ENCODE peak calls at places on chromosome 21, in seven cellular contexts. One of them, this sample, is unnamed. For H3K4me1, the result is how much of the 10 kb centered on the place peaks cover.

GRCh38 chr21:37257967-37258877 is 8.9 kb downstream of the VPS26C start:
- DNase-seq in endothelial cell of umbilical vein: peak
- DNase-seq in thoracic aorta: no peak
- DNase-seq in heart left ventricle: peak
- DNase-seq in neural progenitor cell: peak
- DNase-seq in psoas muscle: peak
- DNase-seq in suprapubic skin: peak
- DNase-seq in this sample: peak

GRCh38 chr21:33127154-33127893 is 57.4 kb downstream of the OLIG1 start:
- DNase-seq in endothelial cell of umbilical vein: peak
- DNase-seq in thoracic aorta: no peak
- DNase-seq in heart left ventricle: peak
- DNase-seq in neural progenitor cell: peak
- DNase-seq in psoas muscle: peak
- DNase-seq in suprapubic skin: peak
- DNase-seq in this sample: peak

GRCh38 chr21:46456750-46457149 is 1.9 kb upstream of the DIP2A start:
- DNase-seq in endothelial cell of umbilical vein: no peak
- DNase-seq in thoracic aorta: no peak
- DNase-seq in heart left ventricle: no peak
- DNase-seq in neural progenitor cell: no peak
- DNase-seq in psoas muscle: no peak
- DNase-seq in suprapubic skin: peak
- DNase-seq in this sample: no peak

GRCh38 chr21:17848228-17848627 is 29.1 kb upstream of the C21orf91 start:
- DNase-seq in endothelial cell of umbilical vein: no peak
- DNase-seq in thoracic aorta: no peak
- DNase-seq in heart left ventricle: peak
- DNase-seq in neural progenitor cell: no peak
- DNase-seq in psoas muscle: no peak
- DNase-seq in suprapubic skin: peak
- DNase-seq in this sample: no peak

GRCh38 chr21:34336756-34337391 is 26.9 kb upstream of the KCNE2 start:
- DNase-seq in endothelial cell of umbilical vein: peak
- DNase-seq in thoracic aorta: no peak
- DNase-seq in heart left ventricle: no peak
- DNase-seq in neural progenitor cell: no peak
- DNase-seq in psoas muscle: no peak
- DNase-seq in suprapubic skin: no peak
- DNase-seq in this sample: no peak

GRCh38 chr21:14889080-14889805 is 175.6 kb downstream of the NRIP1 start:
- DNase-seq in endothelial cell of umbilical vein: no peak
- DNase-seq in thoracic aorta: no peak
- DNase-seq in heart left ventricle: no peak
- DNase-seq in neural progenitor cell: no peak
- DNase-seq in psoas muscle: no peak
- DNase-seq in suprapubic skin: no peak
- DNase-seq in this sample: no peak

GRCh38 chr21:36606292-36606982 is 92.5 kb upstream of the SIM2 start:
- DNase-seq in endothelial cell of umbilical vein: no peak
- DNase-seq in thoracic aorta: no peak
- DNase-seq in heart left ventricle: no peak
- DNase-seq in neural progenitor cell: no peak
- DNase-seq in psoas muscle: no peak
- DNase-seq in suprapubic skin: no peak
- DNase-seq in this sample: peak

GRCh38 chr21:33261635-33262034 is 4.5 kb upstream of the IL10RB start:
- DNase-seq in endothelial cell of umbilical vein: no peak
- DNase-seq in thoracic aorta: no peak
- DNase-seq in heart left ventricle: no peak
- DNase-seq in neural progenitor cell: no peak
- DNase-seq in psoas muscle: no peak
- DNase-seq in suprapubic skin: no peak
- DNase-seq in this sample: no peak

GRCh38 chr21:21238882-21239400 is 240.7 kb downstream of the NCAM2 start:
- DNase-seq in endothelial cell of umbilical vein: no peak
- DNase-seq in thoracic aorta: no peak
- DNase-seq in heart left ventricle: no peak
- DNase-seq in neural progenitor cell: no peak
- DNase-seq in psoas muscle: no peak
- DNase-seq in suprapubic skin: no peak
- DNase-seq in this sample: no peak

GRCh38 chr21:46391773-46392172 is 66.9 kb upstream of the DIP2A start:
- DNase-seq in endothelial cell of umbilical vein: no peak
- DNase-seq in thoracic aorta: no peak
- DNase-seq in heart left ventricle: no peak
- DNase-seq in neural progenitor cell: no peak
- DNase-seq in psoas muscle: peak
- DNase-seq in suprapubic skin: no peak
- DNase-seq in this sample: no peak

GRCh38 chr21:14466715-14467114 is 79.4 kb downstream of the SAMSN1 start:
- DNase-seq in endothelial cell of umbilical vein: no peak
- DNase-seq in thoracic aorta: no peak
- DNase-seq in heart left ventricle: no peak
- DNase-seq in neural progenitor cell: no peak
- DNase-seq in psoas muscle: no peak
- DNase-seq in suprapubic skin: no peak
- DNase-seq in this sample: no peak

GRCh38 chr21:37039434-37040075 is 33.1 kb downstream of the RIPPLY3 start:
- DNase-seq in endothelial cell of umbilical vein: no peak
- DNase-seq in thoracic aorta: no peak
- DNase-seq in heart left ventricle: no peak
- DNase-seq in neural progenitor cell: no peak
- DNase-seq in psoas muscle: no peak
- DNase-seq in suprapubic skin: no peak
- DNase-seq in this sample: no peak

GRCh38 chr21:36545776-36546511 is 66.0 kb upstream of the CLDN14 start:
- DNase-seq in endothelial cell of umbilical vein: no peak
- DNase-seq in thoracic aorta: no peak
- DNase-seq in heart left ventricle: no peak
- DNase-seq in neural progenitor cell: no peak
- DNase-seq in psoas muscle: no peak
- DNase-seq in suprapubic skin: no peak
- DNase-seq in this sample: no peak

GRCh38 chr21:36186506-36187399 is 30.1 kb downstream of the DOP1B start:
- DNase-seq in endothelial cell of umbilical vein: no peak
- DNase-seq in thoracic aorta: no peak
- DNase-seq in heart left ventricle: peak
- DNase-seq in neural progenitor cell: no peak
- DNase-seq in psoas muscle: peak
- DNase-seq in suprapubic skin: peak
- DNase-seq in this sample: no peak

GRCh38 chr21:27505516-27505915 is 538.6 kb upstream of the ADAMTS5 start:
- DNase-seq in endothelial cell of umbilical vein: no peak
- DNase-seq in thoracic aorta: no peak
- DNase-seq in heart left ventricle: no peak
- DNase-seq in neural progenitor cell: no peak
- DNase-seq in psoas muscle: no peak
- DNase-seq in suprapubic skin: no peak
- DNase-seq in this sample: no peak

GRCh38 chr21:39451332-39452206 is at the start of gene SH3BGR:
- DNase-seq in endothelial cell of umbilical vein: no peak
- DNase-seq in thoracic aorta: peak
- DNase-seq in heart left ventricle: peak
- DNase-seq in neural progenitor cell: peak
- DNase-seq in psoas muscle: peak
- DNase-seq in suprapubic skin: no peak
- DNase-seq in this sample: peak

GRCh38 chr21:35559128-35559831 is 501.0 kb downstream of the SETD4 start:
- DNase-seq in endothelial cell of umbilical vein: no peak
- DNase-seq in thoracic aorta: no peak
- DNase-seq in heart left ventricle: no peak
- DNase-seq in neural progenitor cell: no peak
- DNase-seq in psoas muscle: no peak
- DNase-seq in suprapubic skin: no peak
- DNase-seq in this sample: no peak

GRCh38 chr21:34536311-34536710 is 24.3 kb upstream of the KCNE1 start:
- DNase-seq in endothelial cell of umbilical vein: no peak
- DNase-seq in thoracic aorta: no peak
- DNase-seq in heart left ventricle: no peak
- DNase-seq in neural progenitor cell: no peak
- DNase-seq in psoas muscle: no peak
- DNase-seq in suprapubic skin: no peak
- DNase-seq in this sample: no peak

GRCh38 chr21:28791595-28792282 is 200.9 kb downstream of the LTN1 start:
- DNase-seq in endothelial cell of umbilical vein: no peak
- DNase-seq in thoracic aorta: no peak
- DNase-seq in heart left ventricle: no peak
- DNase-seq in neural progenitor cell: no peak
- DNase-seq in psoas muscle: no peak
- DNase-seq in suprapubic skin: no peak
- DNase-seq in this sample: no peak

GRCh38 chr21:38300180-38300579 is 43.4 kb downstream of the KCNJ15 start:
- DNase-seq in endothelial cell of umbilical vein: no peak
- DNase-seq in thoracic aorta: no peak
- DNase-seq in heart left ventricle: no peak
- DNase-seq in neural progenitor cell: no peak
- DNase-seq in psoas muscle: no peak
- DNase-seq in suprapubic skin: no peak
- DNase-seq in this sample: no peak
- H3K4me1 ChIP-seq in endothelial cell of umbilical vein: under half
- H3K4me1 ChIP-seq in thoracic aorta: under half
- H3K4me1 ChIP-seq in heart left ventricle: under half
- H3K4me1 ChIP-seq in neural progenitor cell: under half
- H3K4me1 ChIP-seq in psoas muscle: under half
- H3K4me1 ChIP-seq in suprapubic skin: under half
- H3K4me1 ChIP-seq in this sample: under half

GRCh38 chr21:45140346-45140940 is 66.1 kb downstream of the ADARB1 start:
- DNase-seq in endothelial cell of umbilical vein: peak
- DNase-seq in thoracic aorta: no peak
- DNase-seq in heart left ventricle: peak
- DNase-seq in neural progenitor cell: peak
- DNase-seq in psoas muscle: peak
- DNase-seq in suprapubic skin: no peak
- DNase-seq in this sample: no peak

GRCh38 chr21:45142916-45143315 is 68.5 kb downstream of the ADARB1 start:
- DNase-seq in endothelial cell of umbilical vein: no peak
- DNase-seq in thoracic aorta: no peak
- DNase-seq in heart left ventricle: no peak
- DNase-seq in neural progenitor cell: no peak
- DNase-seq in psoas muscle: no peak
- DNase-seq in suprapubic skin: no peak
- DNase-seq in this sample: no peak

GRCh38 chr21:45139473-45139872 is 65.1 kb downstream of the ADARB1 start:
- DNase-seq in endothelial cell of umbilical vein: no peak
- DNase-seq in thoracic aorta: no peak
- DNase-seq in heart left ventricle: no peak
- DNase-seq in neural progenitor cell: no peak
- DNase-seq in psoas muscle: no peak
- DNase-seq in suprapubic skin: no peak
- DNase-seq in this sample: no peak

GRCh38 chr21:45142469-45142868 is 68.1 kb downstream of the ADARB1 start:
- DNase-seq in endothelial cell of umbilical vein: peak
- DNase-seq in thoracic aorta: no peak
- DNase-seq in heart left ventricle: no peak
- DNase-seq in neural progenitor cell: no peak
- DNase-seq in psoas muscle: peak
- DNase-seq in suprapubic skin: no peak
- DNase-seq in this sample: no peak

GRCh38 chr21:45141507-45141906 is 67.1 kb downstream of the ADARB1 start:
- DNase-seq in endothelial cell of umbilical vein: no peak
- DNase-seq in thoracic aorta: no peak
- DNase-seq in heart left ventricle: no peak
- DNase-seq in neural progenitor cell: no peak
- DNase-seq in psoas muscle: no peak
- DNase-seq in suprapubic skin: no peak
- DNase-seq in this sample: no peak
- H3K4me1 ChIP-seq in endothelial cell of umbilical vein: under half
- H3K4me1 ChIP-seq in thoracic aorta: under half
- H3K4me1 ChIP-seq in heart left ventricle: under half
- H3K4me1 ChIP-seq in neural progenitor cell: under half
- H3K4me1 ChIP-seq in psoas muscle: under half
- H3K4me1 ChIP-seq in suprapubic skin: under half
- H3K4me1 ChIP-seq in this sample: under half

DNA sequence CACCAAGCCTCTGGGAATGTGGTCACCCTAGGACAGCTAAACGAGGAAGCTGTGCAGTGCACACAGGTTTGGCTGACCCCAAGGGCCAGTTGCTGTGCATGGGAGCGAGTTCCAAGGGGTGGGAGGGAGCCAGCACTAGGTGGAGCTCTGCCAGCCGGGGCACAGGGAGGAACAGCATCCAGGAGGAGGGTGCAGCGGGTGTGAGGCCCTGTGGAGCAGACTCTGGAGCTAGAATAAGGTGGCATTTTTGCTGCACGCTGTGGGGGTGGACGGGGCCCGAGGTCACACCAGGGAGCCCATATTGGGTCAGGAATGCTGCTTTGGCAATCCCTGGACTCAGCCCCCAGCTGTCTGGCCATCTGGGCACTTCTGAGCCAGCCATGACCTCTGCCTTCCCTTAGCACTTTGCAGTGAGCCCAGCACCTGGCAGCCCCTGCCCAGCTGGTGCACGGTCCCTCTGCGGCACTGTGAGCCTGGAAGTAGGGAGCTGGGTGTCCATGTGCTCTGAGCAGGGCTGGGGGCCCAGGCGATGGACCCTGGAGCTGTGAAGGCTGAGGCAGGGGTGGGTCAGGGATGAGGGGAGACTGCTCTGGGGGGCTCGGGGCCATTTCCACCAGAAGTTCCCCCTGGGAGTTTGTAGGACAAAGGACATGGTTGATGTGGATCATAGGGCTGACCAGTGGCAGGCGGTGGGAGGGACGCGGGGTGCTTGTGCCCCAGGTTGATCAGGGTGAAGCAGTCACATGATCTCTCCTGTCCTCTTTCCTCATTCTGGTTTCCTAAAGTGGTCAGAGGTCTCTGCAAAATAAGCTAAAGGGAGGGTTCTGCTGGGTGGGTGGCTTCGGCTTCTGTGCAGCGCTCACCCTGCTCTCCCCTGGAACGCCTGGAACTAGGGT is 8.9 kb downstream of the PDXK start:
- DNase-seq in endothelial cell of umbilical vein: no peak
- DNase-seq in thoracic aorta: no peak
- DNase-seq in heart left ventricle: no peak
- DNase-seq in neural progenitor cell: no peak
- DNase-seq in psoas muscle: peak
- DNase-seq in suprapubic skin: no peak
- DNase-seq in this sample: peak
- H3K4me1 ChIP-seq in endothelial cell of umbilical vein: under half
- H3K4me1 ChIP-seq in thoracic aorta: under half
- H3K4me1 ChIP-seq in heart left ventricle: half or more
- H3K4me1 ChIP-seq in neural progenitor cell: under half
- H3K4me1 ChIP-seq in psoas muscle: under half
- H3K4me1 ChIP-seq in suprapubic skin: half or more
- H3K4me1 ChIP-seq in this sample: under half

DNA sequence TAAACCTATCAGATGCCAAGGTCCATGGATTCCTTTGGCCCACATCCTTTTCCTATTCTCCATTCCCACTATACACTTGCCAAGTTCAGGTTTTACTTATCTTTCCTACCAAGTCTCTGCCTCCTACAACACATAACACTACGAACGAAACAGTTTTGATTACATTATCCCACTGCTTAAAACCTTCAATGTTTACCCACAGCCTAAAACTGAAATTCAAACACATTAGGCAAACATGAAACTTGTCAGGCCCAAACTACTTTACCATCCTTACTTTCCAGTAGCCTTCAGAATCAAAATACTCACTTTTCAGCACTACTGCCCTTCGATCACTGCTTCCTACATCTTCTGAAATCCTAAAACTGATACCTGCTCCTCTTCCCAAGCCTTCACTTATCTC is 3.0 kb downstream of the SCAF4 start:
- DNase-seq in endothelial cell of umbilical vein: no peak
- DNase-seq in thoracic aorta: no peak
- DNase-seq in heart left ventricle: no peak
- DNase-seq in neural progenitor cell: no peak
- DNase-seq in psoas muscle: no peak
- DNase-seq in suprapubic skin: no peak
- DNase-seq in this sample: no peak
- H3K4me1 ChIP-seq in endothelial cell of umbilical vein: under half
- H3K4me1 ChIP-seq in thoracic aorta: under half
- H3K4me1 ChIP-seq in heart left ventricle: half or more
- H3K4me1 ChIP-seq in neural progenitor cell: under half
- H3K4me1 ChIP-seq in psoas muscle: under half
- H3K4me1 ChIP-seq in suprapubic skin: half or more
- H3K4me1 ChIP-seq in this sample: half or more